ENCODE peak calls at places on chromosome 9, in six cellular contexts. One of them, this sample, is unnamed.

GRCh38 chr9:94011134-94011533 is 56.0 kb upstream of the BARX1 start:
- DNase-seq in body of pancreas: no peak
- DNase-seq in Peyer's patch: no peak
- DNase-seq in suprapubic skin: no peak
- DNase-seq in IMR-90: no peak
- DNase-seq in ovary: peak
- DNase-seq in this sample: peak

GRCh38 chr9:69432623-69433022 is 107.6 kb downstream of the ENTREP1 start:
- DNase-seq in body of pancreas: no peak
- DNase-seq in Peyer's patch: no peak
- DNase-seq in suprapubic skin: no peak
- DNase-seq in IMR-90: no peak
- DNase-seq in ovary: no peak
- DNase-seq in this sample: no peak

GRCh38 chr9:129685220-129685932 is 19.9 kb downstream of the PRRX2 start:
- DNase-seq in body of pancreas: no peak
- DNase-seq in Peyer's patch: no peak
- DNase-seq in suprapubic skin: no peak
- DNase-seq in IMR-90: peak
- DNase-seq in ovary: no peak
- DNase-seq in this sample: no peak

GRCh38 chr9:94771096-94771495 is 44.6 kb downstream of the AOPEP start:
- DNase-seq in body of pancreas: no peak
- DNase-seq in Peyer's patch: no peak
- DNase-seq in suprapubic skin: no peak
- DNase-seq in IMR-90: no peak
- DNase-seq in ovary: no peak
- DNase-seq in this sample: no peak

GRCh38 chr9:63817622-63818518 is 1467.1 kb downstream of the FOXD4L5 start:
- DNase-seq in body of pancreas: peak
- DNase-seq in Peyer's patch: peak
- DNase-seq in suprapubic skin: peak
- DNase-seq in IMR-90: peak
- DNase-seq in ovary: peak
- DNase-seq in this sample: peak

GRCh38 chr9:2286825-2287455 is 271.8 kb downstream of the SMARCA2 start:
- DNase-seq in body of pancreas: no peak
- DNase-seq in Peyer's patch: no peak
- DNase-seq in suprapubic skin: no peak
- DNase-seq in IMR-90: no peak
- DNase-seq in ovary: no peak
- DNase-seq in this sample: no peak

GRCh38 chr9:113734826-113735225 is 141.3 kb upstream of the ZNF618 start:
- DNase-seq in body of pancreas: no peak
- DNase-seq in Peyer's patch: no peak
- DNase-seq in suprapubic skin: no peak
- DNase-seq in IMR-90: no peak
- DNase-seq in ovary: no peak
- DNase-seq in this sample: no peak

GRCh38 chr9:71279188-71279739 is 157.8 kb upstream of the TRPM3 start:
- DNase-seq in body of pancreas: no peak
- DNase-seq in Peyer's patch: no peak
- DNase-seq in suprapubic skin: no peak
- DNase-seq in IMR-90: no peak
- DNase-seq in ovary: no peak
- DNase-seq in this sample: no peak

GRCh38 chr9:127122176-127123151 is at the start of gene ANGPTL2:
- DNase-seq in body of pancreas: peak
- DNase-seq in Peyer's patch: peak
- DNase-seq in suprapubic skin: peak
- DNase-seq in IMR-90: peak
- DNase-seq in ovary: peak
- DNase-seq in this sample: peak

GRCh38 chr9:78453450-78453849 is 156.5 kb downstream of the PSAT1 start:
- DNase-seq in body of pancreas: no peak
- DNase-seq in Peyer's patch: no peak
- DNase-seq in suprapubic skin: no peak
- DNase-seq in IMR-90: no peak
- DNase-seq in ovary: no peak
- DNase-seq in this sample: no peak

GRCh38 chr9:91991621-91992435 is 41.8 kb upstream of the ROR2 start:
- DNase-seq in body of pancreas: no peak
- DNase-seq in Peyer's patch: no peak
- DNase-seq in suprapubic skin: no peak
- DNase-seq in IMR-90: no peak
- DNase-seq in ovary: no peak
- DNase-seq in this sample: no peak

GRCh38 chr9:92242115-92242778 is 51.2 kb downstream of the IARS1 start:
- DNase-seq in body of pancreas: peak
- DNase-seq in Peyer's patch: no peak
- DNase-seq in suprapubic skin: no peak
- DNase-seq in IMR-90: peak
- DNase-seq in ovary: no peak
- DNase-seq in this sample: no peak

GRCh38 chr9:83061036-83061435 is 1.9 kb downstream of the RASEF start:
- DNase-seq in body of pancreas: peak
- DNase-seq in Peyer's patch: no peak
- DNase-seq in suprapubic skin: no peak
- DNase-seq in IMR-90: peak
- DNase-seq in ovary: no peak
- DNase-seq in this sample: peak

GRCh38 chr9:96884443-96884842 is 30.1 kb upstream of the ZNF782 start:
- DNase-seq in body of pancreas: no peak
- DNase-seq in Peyer's patch: peak
- DNase-seq in suprapubic skin: no peak
- DNase-seq in IMR-90: peak
- DNase-seq in ovary: no peak
- DNase-seq in this sample: peak

GRCh38 chr9:93205045-93205768 is 21.3 kb downstream of the WNK2 start:
- DNase-seq in body of pancreas: peak
- DNase-seq in Peyer's patch: no peak
- DNase-seq in suprapubic skin: no peak
- DNase-seq in IMR-90: no peak
- DNase-seq in ovary: peak
- DNase-seq in this sample: no peak

GRCh38 chr9:96515629-96516470 is 65.9 kb downstream of the HABP4 start:
- DNase-seq in body of pancreas: no peak
- DNase-seq in Peyer's patch: no peak
- DNase-seq in suprapubic skin: no peak
- DNase-seq in IMR-90: peak
- DNase-seq in ovary: no peak
- DNase-seq in this sample: no peak

GRCh38 chr9:91043786-91044185 is 242.2 kb downstream of the SYK start:
- DNase-seq in body of pancreas: no peak
- DNase-seq in Peyer's patch: no peak
- DNase-seq in suprapubic skin: no peak
- DNase-seq in IMR-90: no peak
- DNase-seq in ovary: no peak
- DNase-seq in this sample: no peak

GRCh38 chr9:14645648-14646047 is 47.6 kb downstream of the ZDHHC21 start:
- DNase-seq in body of pancreas: no peak
- DNase-seq in Peyer's patch: no peak
- DNase-seq in suprapubic skin: no peak
- DNase-seq in IMR-90: peak
- DNase-seq in ovary: no peak
- DNase-seq in this sample: no peak

GRCh38 chr9:118455781-118456180 is 751.6 kb downstream of the TLR4 start:
- DNase-seq in body of pancreas: no peak
- DNase-seq in Peyer's patch: no peak
- DNase-seq in suprapubic skin: no peak
- DNase-seq in IMR-90: no peak
- DNase-seq in ovary: no peak
- DNase-seq in this sample: no peak

GRCh38 chr9:96441798-96442445 is 8.0 kb upstream of the HABP4 start:
- DNase-seq in body of pancreas: peak
- DNase-seq in Peyer's patch: peak
- DNase-seq in suprapubic skin: no peak
- DNase-seq in IMR-90: peak
- DNase-seq in ovary: no peak
- DNase-seq in this sample: no peak

GRCh38 chr9:137578518-137579258 is at the start of gene DPH7:
- DNase-seq in body of pancreas: peak
- DNase-seq in Peyer's patch: peak
- DNase-seq in suprapubic skin: peak
- DNase-seq in IMR-90: peak
- DNase-seq in ovary: peak
- DNase-seq in this sample: peak
- TF ChIP-seq POLR2A in body of pancreas: peak
- TF ChIP-seq POLR2A in Peyer's patch: peak
- TF ChIP-seq POLR2A in suprapubic skin: peak
- TF ChIP-seq POLR2A in IMR-90: no peak
- TF ChIP-seq POLR2A in ovary: peak
- TF ChIP-seq POLR2A in this sample: peak

DNA sequence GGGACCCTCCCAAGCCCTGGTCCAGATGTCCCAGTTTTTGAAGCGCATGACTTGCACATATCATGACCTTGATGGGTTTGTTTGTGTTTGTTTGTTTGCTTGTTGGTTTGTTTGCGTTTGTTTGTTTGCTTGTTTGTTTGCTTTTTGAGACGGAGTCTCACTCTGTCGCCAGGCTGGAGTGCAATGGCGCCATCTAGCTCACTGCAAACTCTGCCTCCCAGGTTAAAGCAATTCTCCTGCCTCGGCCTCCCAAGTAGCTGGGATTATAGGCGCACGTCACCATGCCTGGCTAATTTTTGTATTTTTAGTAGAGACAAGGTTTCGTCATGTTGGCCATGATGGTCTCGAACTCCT is 13.0 kb upstream of the UBAC1 start:
- DNase-seq in body of pancreas: no peak
- DNase-seq in Peyer's patch: no peak
- DNase-seq in suprapubic skin: no peak
- DNase-seq in IMR-90: no peak
- DNase-seq in ovary: no peak
- DNase-seq in this sample: no peak
- TF ChIP-seq CTCF in body of pancreas: no peak
- TF ChIP-seq CTCF in Peyer's patch: no peak
- TF ChIP-seq CTCF in suprapubic skin: no peak
- TF ChIP-seq CTCF in IMR-90: no peak
- TF ChIP-seq CTCF in ovary: no peak
- TF ChIP-seq CTCF in this sample: no peak

GRCh38 chr9:36136277-36136893 is at the start of gene GLIPR2:
- DNase-seq in body of pancreas: peak
- DNase-seq in Peyer's patch: peak
- DNase-seq in suprapubic skin: peak
- DNase-seq in IMR-90: peak
- DNase-seq in ovary: peak
- DNase-seq in this sample: peak
- TF ChIP-seq POLR2A in body of pancreas: no peak
- TF ChIP-seq POLR2A in Peyer's patch: peak
- TF ChIP-seq POLR2A in suprapubic skin: peak
- TF ChIP-seq POLR2A in IMR-90: peak
- TF ChIP-seq POLR2A in ovary: peak
- TF ChIP-seq POLR2A in this sample: peak

DNA sequence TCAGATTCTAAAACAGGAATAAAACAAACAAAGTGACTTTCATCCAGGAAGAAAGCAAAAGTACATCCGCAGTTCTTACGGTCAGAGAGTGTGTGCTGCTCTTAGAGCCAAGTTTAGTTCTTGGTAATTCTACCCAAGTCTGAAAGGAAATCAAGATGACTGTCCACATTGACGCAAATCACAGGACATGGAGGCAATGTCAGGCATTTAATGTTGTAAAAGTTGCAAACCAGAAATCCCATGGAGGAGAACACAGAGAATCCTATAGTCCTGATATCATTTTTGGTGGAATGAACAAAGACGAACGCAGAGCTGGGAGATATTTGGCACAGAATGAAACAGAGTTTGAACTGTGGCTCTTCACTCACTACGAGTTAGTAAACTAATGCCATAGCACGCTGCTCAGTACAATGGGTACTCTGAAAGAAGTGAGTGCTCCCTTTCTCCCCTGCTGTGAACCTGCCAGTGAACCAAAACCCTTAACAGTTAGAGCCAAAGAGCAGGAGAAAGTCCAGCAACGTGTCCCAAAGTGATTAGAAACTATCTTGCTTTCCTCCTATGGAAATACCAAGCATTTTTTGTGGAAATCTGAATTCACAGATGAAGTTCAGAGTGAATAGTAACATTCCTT is 74.3 kb downstream of the MUSK start:
- DNase-seq in body of pancreas: no peak
- DNase-seq in Peyer's patch: no peak
- DNase-seq in suprapubic skin: no peak
- DNase-seq in IMR-90: peak
- DNase-seq in ovary: no peak
- DNase-seq in this sample: no peak
- TF ChIP-seq CTCF in body of pancreas: no peak
- TF ChIP-seq CTCF in Peyer's patch: no peak
- TF ChIP-seq CTCF in suprapubic skin: no peak
- TF ChIP-seq CTCF in IMR-90: no peak
- TF ChIP-seq CTCF in ovary: no peak
- TF ChIP-seq CTCF in this sample: no peak

GRCh38 chr9:89039664-89040063 is 48.4 kb downstream of the S1PR3 start:
- DNase-seq in body of pancreas: no peak
- DNase-seq in Peyer's patch: no peak
- DNase-seq in suprapubic skin: no peak
- DNase-seq in IMR-90: no peak
- DNase-seq in ovary: no peak
- DNase-seq in this sample: no peak
- TF ChIP-seq POLR2A in body of pancreas: no peak
- TF ChIP-seq POLR2A in Peyer's patch: no peak
- TF ChIP-seq POLR2A in suprapubic skin: no peak
- TF ChIP-seq POLR2A in IMR-90: no peak
- TF ChIP-seq POLR2A in ovary: no peak
- TF ChIP-seq POLR2A in this sample: no peak

DNA sequence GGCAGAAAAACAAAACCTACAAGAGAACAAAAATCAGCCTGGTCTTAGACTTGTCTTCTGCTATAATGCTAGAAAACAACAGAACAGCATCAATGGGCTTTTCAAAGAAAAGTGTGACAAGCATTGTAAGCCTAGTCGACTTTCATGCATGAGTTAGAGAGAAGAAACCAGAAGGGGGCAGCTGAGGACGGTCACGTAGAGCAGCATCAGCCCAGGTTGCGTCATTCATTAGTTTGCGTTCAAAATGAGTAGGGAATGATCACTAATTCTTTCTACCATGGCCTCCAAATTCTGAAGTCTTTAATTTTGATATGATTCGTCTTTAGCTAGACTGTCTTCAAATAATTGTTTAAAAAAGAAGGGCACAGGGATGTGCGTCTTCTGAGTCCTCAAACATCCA is 4.7 kb upstream of the ISCA1 start:
- DNase-seq in body of pancreas: no peak
- DNase-seq in Peyer's patch: no peak
- DNase-seq in suprapubic skin: no peak
- DNase-seq in IMR-90: peak
- DNase-seq in ovary: no peak
- DNase-seq in this sample: no peak
- TF ChIP-seq CTCF in body of pancreas: no peak
- TF ChIP-seq CTCF in Peyer's patch: no peak
- TF ChIP-seq CTCF in suprapubic skin: no peak
- TF ChIP-seq CTCF in IMR-90: peak
- TF ChIP-seq CTCF in ovary: no peak
- TF ChIP-seq CTCF in this sample: no peak

GRCh38 chr9:5832543-5833529 is at the start of gene ERMP1:
- DNase-seq in body of pancreas: peak
- DNase-seq in Peyer's patch: peak
- DNase-seq in suprapubic skin: peak
- DNase-seq in IMR-90: peak
- DNase-seq in ovary: peak
- DNase-seq in this sample: peak
- TF ChIP-seq POLR2A in body of pancreas: peak
- TF ChIP-seq POLR2A in Peyer's patch: peak
- TF ChIP-seq POLR2A in suprapubic skin: no peak
- TF ChIP-seq POLR2A in IMR-90: no peak
- TF ChIP-seq POLR2A in ovary: no peak
- TF ChIP-seq POLR2A in this sample: peak

This sample was measured in transverse colon.